ENCODE peak calls at places on chromosome 17, in four cellular contexts. T is psoas muscle, N is adrenal gland, O is ACHN. X is an unnamed sample.

GRCh38 chr17:5509482-5509881 is 23.1 kb downstream of the MIS12 start:
- DNase-seq in N (no peak), T (no peak), O (no peak), X (no peak)

GRCh38 chr17:4953461-4953961 is 2.6 kb downstream of the ENO3 start:
- DNase-seq in T (peak; percentile 66), O (peak; percentile 96), N (no peak), X (peak; percentile 58)

GRCh38 chr17:30113213-30113612 is 3.4 kb upstream of the NSRP1 start:
- DNase-seq in N (no peak), T (no peak), O (peak; percentile 28), X (peak; percentile 73)

GRCh38 chr17:67276075-67276474 is 31.1 kb upstream of the HELZ start:
- DNase-seq in N (no peak), O (no peak), T (no peak), X (no peak)

GRCh38 chr17:39611441-39612112 is 3.9 kb upstream of the NEUROD2 start:
- DNase-seq in T (no peak), O (no peak), N (no peak), X (no peak)

GRCh38 chr17:49522329-49522890 is 27.3 kb downstream of the NGFR start:
- DNase-seq in O (no peak), N (peak; percentile 13), T (no peak), X (no peak)

GRCh38 chr17:7354262-7354781 is 634 bp upstream of the TMEM95 start:
- DNase-seq in O (no peak), N (no peak), T (no peak), X (no peak)

GRCh38 chr17:37752482-37752881 is 7.6 kb upstream of the HNF1B start:
- DNase-seq in T (no peak), N (no peak), O (peak; percentile 93), X (peak; percentile 86)

GRCh38 chr17:7650509-7651096 is at the start of gene ATP1B2:
- DNase-seq in T (peak; percentile 76), N (peak; percentile 83), O (peak; percentile 57), X (no peak)

GRCh38 chr17:78875738-78876597 is 27.0 kb downstream of the CEP295NL start:
- DNase-seq in N (peak; percentile 60), T (no peak), O (no peak), X (no peak)

GRCh38 chr17:73759324-73760185 is 115.3 kb upstream of the SDK2 start:
- DNase-seq in T (no peak), O (no peak), N (no peak), X (no peak)

GRCh38 chr17:11618861-11619566 is 20.7 kb downstream of the DNAH9 start:
- DNase-seq in O (no peak), N (peak; percentile 92), T (no peak), X (peak; percentile 55)

GRCh38 chr17:35286120-35286781 is 43.4 kb downstream of the SLFN5 start:
- DNase-seq in T (no peak), O (no peak), N (no peak), X (no peak)

GRCh38 chr17:30253316-30253715 is 17.8 kb upstream of the SLC6A4 start:
- DNase-seq in N (no peak), O (no peak), T (no peak), X (no peak)

GRCh38 chr17:77959216-77959925 is 868 bp downstream of the TNRC6C start:
- DNase-seq in O (no peak), N (peak; percentile 35), T (peak; percentile 59), X (peak; percentile 17)

GRCh38 chr17:48457080-48457836 is 27.2 kb upstream of the SKAP1 start:
- DNase-seq in T (peak; percentile 72), O (peak; percentile 80), N (peak; percentile 76), X (peak; percentile 56)

GRCh38 chr17:14337596-14338079 is 36.8 kb downstream of the HS3ST3B1 start:
- DNase-seq in T (no peak), N (no peak), O (no peak), X (no peak)

GRCh38 chr17:49528966-49529365 is 33.9 kb downstream of the NGFR start:
- DNase-seq in O (no peak), N (peak; percentile 5), T (no peak), X (no peak)

GRCh38 chr17:76892329-76892728 is 24.1 kb downstream of the MGAT5B start:
- DNase-seq in N (no peak), O (no peak), T (no peak), X (no peak)

GRCh38 chr17:40557531-40558299 is 7.6 kb downstream of the CCR7 start:
- DNase-seq in O (no peak), T (peak; percentile 55), N (peak; percentile 19), X (no peak)

GRCh38 chr17:69819316-69820087 is 255.5 kb upstream of the KCNJ16 start:
- DNase-seq in T (no peak), N (no peak), O (no peak), X (no peak)

GRCh38 chr17:39684369-39685043 is 3.4 kb downstream of the PGAP3 start:
- DNase-seq in N (no peak), O (no peak), T (peak; percentile 20), X (no peak)

GRCh38 chr17:58694302-58694701 is 1.9 kb downstream of the RAD51C start:
- DNase-seq in T (no peak), O (peak; percentile 58), N (no peak), X (peak; percentile 52)

GRCh38 chr17:15966183-15966878 is 21.4 kb downstream of the ADORA2B start:
- DNase-seq in N (no peak), T (no peak), O (no peak), X (no peak)

GRCh38 chr17:40180694-40181093 is 3.4 kb downstream of the RAPGEFL1 start:
- DNase-seq in N (no peak), O (no peak), T (no peak), X (no peak)

X was measured in Caki2.